ENCODE peak calls at places on chromosome 19, in six cellular contexts. N is esophagus squamous epithelium, X is AG10803, Q is AG09319, G is heart right ventricle, A is foreskin fibroblast. C is an unnamed sample.

GRCh38 chr19:36008336-36008978 is at the start of gene SYNE4:
- DNase-seq in X (no peak), G (no peak), N (no peak), A (no peak), Q (no peak), C (peak)

GRCh38 chr19:16203256-16204004 is 5.7 kb downstream of the AP1M1 start:
- DNase-seq in N (no peak), X (no peak), Q (no peak), G (no peak), A (no peak), C (no peak)

GRCh38 chr19:15875075-15875474 is 22.8 kb downstream of the CYP4F2 start:
- DNase-seq in A (no peak), X (no peak), Q (no peak), G (no peak), N (no peak), C (no peak)

GRCh38 chr19:12891553-12892021 is 627 bp downstream of the GCDH start:
- DNase-seq in G (no peak), Q (no peak), A (no peak), X (no peak), N (no peak), C (peak)

GRCh38 chr19:5038631-5039271 is 69.8 kb downstream of the KDM4B start:
- DNase-seq in G (no peak), Q (no peak), X (peak), N (no peak), A (peak), C (no peak)

GRCh38 chr19:16170134-16170533 is 3.2 kb downstream of the CIB3 start:
- DNase-seq in G (no peak), X (no peak), N (no peak), Q (no peak), A (no peak), C (no peak)

GRCh38 chr19:14786421-14786851 is 8.1 kb upstream of the ADGRE2 start:
- DNase-seq in A (peak), N (no peak), Q (no peak), G (peak), X (no peak), C (peak)

GRCh38 chr19:49546825-49547565 is 19.2 kb downstream of the RCN3 start:
- DNase-seq in X (peak), Q (peak), N (no peak), A (peak), G (no peak), C (peak)

GRCh38 chr19:40139533-40140287 is 49.0 kb upstream of the ZNF780A start:
- DNase-seq in A (peak), N (no peak), X (peak), G (no peak), Q (peak), C (peak)

GRCh38 chr19:14661372-14661924 is 13.2 kb downstream of the ADGRE3 start:
- DNase-seq in Q (no peak), G (no peak), X (no peak), N (no peak), A (no peak), C (no peak)

GRCh38 chr19:50719566-50719965 is at the start of gene SHANK1:
- DNase-seq in A (peak), N (no peak), Q (no peak), G (no peak), X (peak), C (peak)

GRCh38 chr19:33224694-33225457 is 774 bp downstream of the SLC7A10 start:
- DNase-seq in X (no peak), N (no peak), Q (no peak), G (no peak), A (no peak), C (no peak)

GRCh38 chr19:49553451-49554271 is 25.9 kb downstream of the RCN3 start:
- DNase-seq in X (peak), G (no peak), Q (no peak), A (peak), N (no peak), C (no peak)

GRCh38 chr19:33446156-33446917 is 72.8 kb downstream of the CEBPG start:
- DNase-seq in G (no peak), N (no peak), X (no peak), A (no peak), Q (no peak), C (no peak)

GRCh38 chr19:16419671-16420394 is 51.9 kb downstream of the EPS15L1 start:
- DNase-seq in Q (no peak), X (no peak), A (no peak), G (no peak), N (no peak), C (no peak)

GRCh38 chr19:34508540-34508939 is 27.0 kb downstream of the WTIP start:
- DNase-seq in A (no peak), Q (no peak), G (no peak), N (no peak), X (no peak), C (no peak)

GRCh38 chr19:17942181-17942580 is 9.4 kb downstream of the CCDC124 start:
- DNase-seq in Q (no peak), G (no peak), N (no peak), A (no peak), X (no peak), C (no peak)

GRCh38 chr19:40962460-40962961 is 28.6 kb upstream of the CYP2B6 start:
- DNase-seq in G (no peak), Q (no peak), X (peak), N (no peak), A (peak), C (no peak)

GRCh38 chr19:28307460-28307859 is 905.5 kb downstream of the UQCRFS1 start:
- DNase-seq in N (no peak), G (no peak), X (peak), A (peak), Q (peak), C (no peak)

GRCh38 chr19:15538774-15539173 is 30.4 kb downstream of the CYP4F22 start:
- DNase-seq in N (no peak), A (peak), X (no peak), G (no peak), Q (no peak), C (no peak)

GRCh38 chr19:18833849-18834643 is 2.3 kb downstream of the UPF1 start:
- DNase-seq in X (no peak), A (peak), Q (no peak), G (no peak), N (no peak), C (no peak)

GRCh38 chr19:39498262-39499081 is at the start of gene DLL3:
- DNase-seq in X (no peak), A (peak), N (no peak), Q (no peak), G (no peak), C (peak)

GRCh38 chr19:38381138-38381537 is 6.7 kb downstream of the GGN start:
- DNase-seq in A (no peak), X (no peak), G (no peak), N (no peak), Q (no peak), C (no peak)

GRCh38 chr19:35214766-35215422 is 13.6 kb downstream of the FAM187B start:
- DNase-seq in X (no peak), Q (no peak), G (no peak), A (no peak), N (no peak), C (no peak)

GRCh38 chr19:12656899-12657571 is 9.5 kb downstream of the MAN2B1 start:
- DNase-seq in A (no peak), Q (no peak), N (no peak), X (no peak), G (no peak), C (no peak)

GRCh38 chr19:44282846-44283245 is 22.0 kb downstream of the ZNF235 start:
- DNase-seq in A (peak), Q (no peak), X (no peak), N (no peak), G (no peak), C (no peak)

GRCh38 chr19:52566588-52566987 is 3.5 kb upstream of the ZNF701 start:
- DNase-seq in Q (no peak), X (peak), A (peak), G (no peak), N (no peak), C (no peak)

GRCh38 chr19:11024259-11024658 is 63.4 kb downstream of the SMARCA4 start:
- DNase-seq in X (no peak), A (peak), N (no peak), Q (no peak), G (no peak), C (no peak)

GRCh38 chr19:57269515-57270250 is 10.6 kb upstream of the ZNF460 start:
- DNase-seq in N (no peak), G (no peak), X (peak), Q (peak), A (peak), C (no peak)

GRCh38 chr19:9828551-9829063 is 889 bp downstream of the UBL5 start:
- DNase-seq in Q (no peak), N (no peak), G (no peak), A (no peak), X (no peak), C (no peak)

GRCh38 chr19:48194041-48194871 is 23.8 kb downstream of the ZSWIM9 start:
- DNase-seq in G (no peak), A (peak), Q (no peak), N (no peak), X (no peak), C (peak)

GRCh38 chr19:41351339-41352245 is 2.1 kb downstream of the TGFB1 start:
- DNase-seq in G (peak), X (peak), A (peak), N (peak), Q (no peak), C (peak)

GRCh38 chr19:34375598-34375997 is 10.6 kb downstream of the GPI start:
- DNase-seq in X (no peak), G (no peak), A (no peak), Q (no peak), N (no peak), C (no peak)

DNA sequence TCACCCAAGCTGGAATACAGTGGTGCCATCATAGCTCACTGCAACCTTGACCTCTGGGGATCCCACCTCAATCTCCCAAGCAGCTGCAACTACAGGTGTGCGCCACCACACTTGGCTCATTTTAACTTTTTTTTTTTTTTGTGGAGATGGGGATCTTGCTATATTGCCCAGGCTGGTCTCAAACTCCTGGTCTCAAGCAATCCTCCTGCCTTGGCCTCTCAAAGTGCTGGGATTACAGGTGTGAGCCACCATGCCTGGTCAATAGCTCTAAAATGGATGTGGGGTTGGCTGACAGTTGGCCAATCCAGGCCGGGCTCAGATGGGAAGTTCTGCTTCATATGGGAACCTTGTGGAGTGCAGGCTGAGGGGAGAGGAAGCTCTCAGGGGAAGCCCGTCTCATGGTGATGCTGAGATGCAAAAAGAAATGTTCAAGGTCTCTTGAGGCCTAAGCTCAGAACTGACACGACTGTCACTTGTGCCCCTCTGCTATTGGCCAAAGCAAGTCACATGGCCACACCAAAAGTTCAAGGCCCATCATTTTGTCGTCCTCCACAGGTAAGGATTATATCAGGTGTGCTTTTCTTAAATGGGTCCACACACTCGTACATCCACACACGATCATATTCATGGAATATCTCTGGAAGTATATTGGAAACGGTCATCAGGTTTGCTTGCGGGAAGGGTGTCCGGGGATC is 6.8 kb upstream of the KLC3 start:
- DNase-seq in A (no peak), X (no peak), N (no peak), Q (no peak), G (no peak), C (no peak)
- TF ChIP-seq CTCF in A (no peak), X (no peak), N (no peak), Q (no peak), G (no peak), C (no peak)

DNA sequence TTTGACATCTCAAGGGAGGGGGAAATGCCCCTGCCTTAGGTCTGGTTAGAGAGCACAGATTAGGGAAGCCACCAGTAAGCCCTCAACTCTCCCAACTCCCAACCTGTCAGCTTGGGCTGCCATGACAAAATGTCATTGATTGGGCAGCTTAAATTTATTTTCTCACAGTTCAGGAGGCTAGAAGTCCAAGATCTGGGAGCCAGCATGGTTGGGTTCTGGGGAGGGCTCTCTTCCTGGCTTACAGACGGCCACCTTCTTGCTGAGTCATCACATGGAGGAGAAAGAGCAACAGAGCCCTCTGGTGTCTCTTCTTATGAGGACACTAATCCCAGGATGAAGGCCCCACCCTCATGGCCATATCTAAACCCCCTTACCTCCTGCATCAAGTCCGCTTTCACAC is 24.2 kb downstream of the C19orf12 start:
- DNase-seq in G (no peak), A (peak), X (peak), N (no peak), Q (no peak), C (no peak)
- TF ChIP-seq CTCF in G (peak), A (peak), X (peak), N (peak), Q (peak), C (peak)

GRCh38 chr19:843180-843835 is 2.5 kb downstream of the PRTN3 start:
- DNase-seq in Q (no peak), N (no peak), X (no peak), G (peak), A (peak), C (peak)
- TF ChIP-seq CTCF in Q (no peak), N (peak), X (peak), G (no peak), A (no peak), C (no peak)

GRCh38 chr19:23439623-23440022 is 44.4 kb upstream of the ZNF91 start:
- DNase-seq in G (no peak), Q (no peak), X (no peak), N (no peak), A (no peak), C (no peak)
- TF ChIP-seq CTCF in G (no peak), Q (no peak), X (peak), N (no peak), A (peak), C (no peak)

GRCh38 chr19:45733160-45733810 is at the start of gene MEIOSIN:
- DNase-seq in G (no peak), Q (no peak), A (no peak), X (no peak), N (no peak), C (no peak)

GRCh38 chr19:45729774-45730388 is 815 bp downstream of the FBXO46 start:
- DNase-seq in G (no peak), A (peak), N (no peak), X (no peak), Q (no peak), C (no peak)

DNA sequence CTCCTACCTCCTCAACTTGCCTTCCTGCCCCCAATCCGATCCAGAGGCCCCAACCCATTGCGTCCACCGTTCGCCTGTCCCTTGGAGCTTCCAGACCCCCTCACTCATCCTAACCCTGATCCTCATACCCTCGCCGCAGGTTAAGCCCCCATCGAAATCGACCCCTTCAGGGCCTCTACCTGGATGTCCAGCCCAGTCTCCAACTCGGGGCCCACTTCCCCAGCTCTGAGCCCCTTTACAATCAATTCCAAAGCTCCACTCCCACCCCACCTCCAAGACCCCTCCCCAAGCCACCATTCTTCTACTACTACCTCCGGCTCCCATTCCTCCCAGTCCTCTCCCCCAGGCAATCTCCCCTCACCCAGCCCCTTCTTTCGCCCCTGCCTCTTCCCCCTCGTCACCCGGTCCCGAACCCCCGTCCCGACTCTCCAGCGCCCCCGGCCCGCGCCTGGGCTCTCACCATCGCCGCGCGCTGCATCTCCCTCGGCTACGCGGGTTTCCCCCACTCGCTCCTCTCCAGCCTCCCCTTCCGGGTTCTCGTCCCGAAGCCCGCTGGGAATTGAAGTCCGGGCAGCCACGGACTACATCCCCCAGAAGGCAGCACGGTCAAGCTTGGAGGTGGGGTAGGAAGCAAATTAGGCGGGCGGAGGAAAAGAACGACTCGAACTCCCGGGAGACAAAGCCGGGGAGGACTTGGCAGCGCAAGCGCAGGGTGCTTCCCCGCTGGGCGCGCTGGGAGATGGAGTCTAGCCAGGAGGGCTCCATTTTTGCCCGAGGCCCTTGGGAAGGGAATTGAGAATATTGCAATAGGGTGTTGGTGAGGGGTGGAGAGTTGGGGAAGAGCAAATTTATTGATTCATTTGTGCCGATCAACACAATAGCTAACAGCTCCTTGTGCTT is at the start of gene FBXO46:
- DNase-seq in G (peak), A (peak), Q (peak), X (peak), N (peak), C (peak)
- TF ChIP-seq CTCF in G (peak), A (no peak), Q (peak), X (peak), N (no peak), C (no peak)

C was measured in nephron progenitor cell.